ENCODE peak calls at places on chromosomes 16 and 17, in six cellular contexts. One of them, this sample, is unnamed.

GRCh38 chr17:2214047-2214717 is 89.4 kb downstream of the SMG6 start:
- DNase-seq in A172: peak; percentile 80
- DNase-seq in naive B cell: no peak
- DNase-seq in thoracic aorta: peak; percentile 52
- DNase-seq in mucosa of descending colon: peak; percentile 41
- DNase-seq in right cardiac atrium: peak; percentile 85
- DNase-seq in this sample: no peak

GRCh38 chr17:59825533-59826316 is 67.0 kb downstream of the TUBD1 start:
- DNase-seq in A172: peak; percentile 52
- DNase-seq in naive B cell: no peak
- DNase-seq in thoracic aorta: no peak
- DNase-seq in mucosa of descending colon: no peak
- DNase-seq in right cardiac atrium: no peak
- DNase-seq in this sample: no peak

GRCh38 chr17:78137392-78138203 is 7.0 kb downstream of the TMC8 start:
- DNase-seq in A172: no peak
- DNase-seq in naive B cell: peak; percentile 37
- DNase-seq in thoracic aorta: no peak
- DNase-seq in mucosa of descending colon: no peak
- DNase-seq in right cardiac atrium: no peak
- DNase-seq in this sample: peak; percentile 33

GRCh38 chr16:52963471-52963870 is 89.2 kb downstream of the CHD9NB start:
- DNase-seq in A172: no peak
- DNase-seq in naive B cell: no peak
- DNase-seq in thoracic aorta: no peak
- DNase-seq in mucosa of descending colon: no peak
- DNase-seq in right cardiac atrium: no peak
- DNase-seq in this sample: no peak

GRCh38 chr17:14840616-14841231 is 424.4 kb downstream of the PMP22 start:
- DNase-seq in A172: peak; percentile 22
- DNase-seq in naive B cell: no peak
- DNase-seq in thoracic aorta: no peak
- DNase-seq in mucosa of descending colon: no peak
- DNase-seq in right cardiac atrium: no peak
- DNase-seq in this sample: no peak

GRCh38 chr16:85853641-85854545 is 45.1 kb upstream of the IRF8 start:
- DNase-seq in A172: no peak
- DNase-seq in naive B cell: no peak
- DNase-seq in thoracic aorta: no peak
- DNase-seq in mucosa of descending colon: no peak
- DNase-seq in right cardiac atrium: no peak
- DNase-seq in this sample: no peak

GRCh38 chr17:50264263-50265113 is 9.8 kb upstream of the TMEM92 start:
- DNase-seq in A172: no peak
- DNase-seq in naive B cell: no peak
- DNase-seq in thoracic aorta: no peak
- DNase-seq in mucosa of descending colon: no peak
- DNase-seq in right cardiac atrium: no peak
- DNase-seq in this sample: no peak

GRCh38 chr17:2926019-2926650 is 129.9 kb downstream of the RAP1GAP2 start:
- DNase-seq in A172: peak; percentile 28
- DNase-seq in naive B cell: no peak
- DNase-seq in thoracic aorta: no peak
- DNase-seq in mucosa of descending colon: no peak
- DNase-seq in right cardiac atrium: no peak
- DNase-seq in this sample: no peak

GRCh38 chr16:83771306-83771942 is 36.4 kb upstream of the HSBP1 start:
- DNase-seq in A172: no peak
- DNase-seq in naive B cell: no peak
- DNase-seq in thoracic aorta: peak; percentile 7
- DNase-seq in mucosa of descending colon: no peak
- DNase-seq in right cardiac atrium: peak; percentile 87
- DNase-seq in this sample: peak; percentile 76

GRCh38 chr16:81885976-81886586 is 107.0 kb downstream of the PLCG2 start:
- DNase-seq in A172: peak; percentile 51
- DNase-seq in naive B cell: peak; percentile 27
- DNase-seq in thoracic aorta: no peak
- DNase-seq in mucosa of descending colon: peak; percentile 45
- DNase-seq in right cardiac atrium: no peak
- DNase-seq in this sample: no peak

GRCh38 chr17:59842901-59843652 is 49.7 kb downstream of the TUBD1 start:
- DNase-seq in A172: peak; percentile 93
- DNase-seq in naive B cell: no peak
- DNase-seq in thoracic aorta: no peak
- DNase-seq in mucosa of descending colon: peak; percentile 72
- DNase-seq in right cardiac atrium: no peak
- DNase-seq in this sample: peak; percentile 44

GRCh38 chr17:3665834-3666233 is 2.5 kb downstream of the TAX1BP3 start:
- DNase-seq in A172: no peak
- DNase-seq in naive B cell: no peak
- DNase-seq in thoracic aorta: no peak
- DNase-seq in mucosa of descending colon: no peak
- DNase-seq in right cardiac atrium: peak; percentile 82
- DNase-seq in this sample: no peak

GRCh38 chr17:10156579-10157488 is 41.6 kb downstream of the GAS7 start:
- DNase-seq in A172: no peak
- DNase-seq in naive B cell: peak; percentile 80
- DNase-seq in thoracic aorta: no peak
- DNase-seq in mucosa of descending colon: peak; percentile 53
- DNase-seq in right cardiac atrium: peak; percentile 60
- DNase-seq in this sample: no peak

GRCh38 chr17:72967963-72968585 is 124.4 kb downstream of the SLC39A11 start:
- DNase-seq in A172: peak; percentile 65
- DNase-seq in naive B cell: no peak
- DNase-seq in thoracic aorta: no peak
- DNase-seq in mucosa of descending colon: no peak
- DNase-seq in right cardiac atrium: no peak
- DNase-seq in this sample: no peak

GRCh38 chr16:75727221-75727620 is 931 bp upstream of the CPHXL start:
- DNase-seq in A172: no peak
- DNase-seq in naive B cell: no peak
- DNase-seq in thoracic aorta: no peak
- DNase-seq in mucosa of descending colon: peak; percentile 10
- DNase-seq in right cardiac atrium: no peak
- DNase-seq in this sample: no peak

GRCh38 chr17:81865733-81866439 is 5.3 kb downstream of the ARHGDIA start:
- DNase-seq in A172: no peak
- DNase-seq in naive B cell: no peak
- DNase-seq in thoracic aorta: no peak
- DNase-seq in mucosa of descending colon: peak; percentile 97
- DNase-seq in right cardiac atrium: peak; percentile 72
- DNase-seq in this sample: peak; percentile 98

GRCh38 chr16:80327740-80328139 is 213.1 kb upstream of the DYNLRB2 start:
- DNase-seq in A172: no peak
- DNase-seq in naive B cell: no peak
- DNase-seq in thoracic aorta: no peak
- DNase-seq in mucosa of descending colon: no peak
- DNase-seq in right cardiac atrium: no peak
- DNase-seq in this sample: no peak

GRCh38 chr16:47687694-47688093 is 226.6 kb downstream of the PHKB start:
- DNase-seq in A172: no peak
- DNase-seq in naive B cell: no peak
- DNase-seq in thoracic aorta: no peak
- DNase-seq in mucosa of descending colon: no peak
- DNase-seq in right cardiac atrium: no peak
- DNase-seq in this sample: no peak

GRCh38 chr17:82328141-82328993 is 5.2 kb downstream of the SECTM1 start:
- DNase-seq in A172: no peak
- DNase-seq in naive B cell: no peak
- DNase-seq in thoracic aorta: no peak
- DNase-seq in mucosa of descending colon: peak; percentile 88
- DNase-seq in right cardiac atrium: no peak
- DNase-seq in this sample: no peak

GRCh38 chr16:22296225-22297113 is 740 bp upstream of the POLR3E start:
- DNase-seq in A172: peak; percentile 18
- DNase-seq in naive B cell: no peak
- DNase-seq in thoracic aorta: no peak
- DNase-seq in mucosa of descending colon: peak; percentile 14
- DNase-seq in right cardiac atrium: no peak
- DNase-seq in this sample: peak; percentile 40

GRCh38 chr17:82228842-82229685 is at the start of gene SLC16A3:
- DNase-seq in A172: no peak
- DNase-seq in naive B cell: peak; percentile 79
- DNase-seq in thoracic aorta: no peak
- DNase-seq in mucosa of descending colon: peak; percentile 73
- DNase-seq in right cardiac atrium: peak; percentile 87
- DNase-seq in this sample: no peak

GRCh38 chr16:63005356-63005755 is 969.1 kb upstream of the CDH8 start:
- DNase-seq in A172: no peak
- DNase-seq in naive B cell: no peak
- DNase-seq in thoracic aorta: no peak
- DNase-seq in mucosa of descending colon: no peak
- DNase-seq in right cardiac atrium: no peak
- DNase-seq in this sample: no peak

GRCh38 chr17:38613981-38614779 is 8.4 kb upstream of the SRCIN1 start:
- DNase-seq in A172: no peak
- DNase-seq in naive B cell: no peak
- DNase-seq in thoracic aorta: no peak
- DNase-seq in mucosa of descending colon: peak; percentile 39
- DNase-seq in right cardiac atrium: no peak
- DNase-seq in this sample: no peak

GRCh38 chr16:68665501-68665900 is 20.4 kb downstream of the CDH3 start:
- DNase-seq in A172: peak; percentile 21
- DNase-seq in naive B cell: no peak
- DNase-seq in thoracic aorta: no peak
- DNase-seq in mucosa of descending colon: no peak
- DNase-seq in right cardiac atrium: no peak
- DNase-seq in this sample: no peak

GRCh38 chr16:67939507-67940435 is 3.1 kb upstream of the PSMB10 start:
- DNase-seq in A172: no peak
- DNase-seq in naive B cell: no peak
- DNase-seq in thoracic aorta: no peak
- DNase-seq in mucosa of descending colon: peak; percentile 80
- DNase-seq in right cardiac atrium: peak; percentile 80
- DNase-seq in this sample: peak; percentile 56

GRCh38 chr17:79027925-79028491 is 4.0 kb downstream of the C1QTNF1 start:
- DNase-seq in A172: peak; percentile 81
- DNase-seq in naive B cell: no peak
- DNase-seq in thoracic aorta: no peak
- DNase-seq in mucosa of descending colon: no peak
- DNase-seq in right cardiac atrium: peak; percentile 86
- DNase-seq in this sample: no peak

GRCh38 chr16:27698746-27699145 is 148.8 kb downstream of the KATNIP start:
- DNase-seq in A172: no peak
- DNase-seq in naive B cell: no peak
- DNase-seq in thoracic aorta: no peak
- DNase-seq in mucosa of descending colon: no peak
- DNase-seq in right cardiac atrium: no peak
- DNase-seq in this sample: no peak

GRCh38 chr17:68707032-68707431 is 105.9 kb upstream of the FAM20A start:
- DNase-seq in A172: no peak
- DNase-seq in naive B cell: no peak
- DNase-seq in thoracic aorta: no peak
- DNase-seq in mucosa of descending colon: no peak
- DNase-seq in right cardiac atrium: no peak
- DNase-seq in this sample: no peak

GRCh38 chr17:57622886-57623433 is 122.1 kb downstream of the CCDC182 start:
- DNase-seq in A172: peak; percentile 70
- DNase-seq in naive B cell: peak; percentile 69
- DNase-seq in thoracic aorta: no peak
- DNase-seq in mucosa of descending colon: no peak
- DNase-seq in right cardiac atrium: no peak
- DNase-seq in this sample: no peak

GRCh38 chr17:79135628-79136405 is 61.2 kb downstream of the ENGASE start:
- DNase-seq in A172: no peak
- DNase-seq in naive B cell: no peak
- DNase-seq in thoracic aorta: no peak
- DNase-seq in mucosa of descending colon: no peak
- DNase-seq in right cardiac atrium: no peak
- DNase-seq in this sample: no peak

GRCh38 chr17:64269687-64270649 is 6.9 kb upstream of the TEX2 start:
- DNase-seq in A172: no peak
- DNase-seq in naive B cell: no peak
- DNase-seq in thoracic aorta: no peak
- DNase-seq in mucosa of descending colon: no peak
- DNase-seq in right cardiac atrium: no peak
- DNase-seq in this sample: no peak

GRCh38 chr16:5215911-5216310 is 118.3 kb upstream of the EEF2KMT start:
- DNase-seq in A172: no peak
- DNase-seq in naive B cell: no peak
- DNase-seq in thoracic aorta: no peak
- DNase-seq in mucosa of descending colon: peak; percentile 31
- DNase-seq in right cardiac atrium: no peak
- DNase-seq in this sample: no peak

GRCh38 chr17:7587420-7587786 is 2.5 kb downstream of the SOX15 start:
- DNase-seq in A172: peak; percentile 93
- DNase-seq in naive B cell: no peak
- DNase-seq in thoracic aorta: no peak
- DNase-seq in mucosa of descending colon: no peak
- DNase-seq in right cardiac atrium: no peak
- DNase-seq in this sample: no peak

GRCh38 chr17:334974-335481 is 17.6 kb downstream of the RPH3AL start:
- DNase-seq in A172: no peak
- DNase-seq in naive B cell: no peak
- DNase-seq in thoracic aorta: no peak
- DNase-seq in mucosa of descending colon: no peak
- DNase-seq in right cardiac atrium: no peak
- DNase-seq in this sample: no peak

GRCh38 chr17:60161598-60162330 is 12.0 kb downstream of the CA4 start:
- DNase-seq in A172: no peak
- DNase-seq in naive B cell: no peak
- DNase-seq in thoracic aorta: no peak
- DNase-seq in mucosa of descending colon: no peak
- DNase-seq in right cardiac atrium: no peak
- DNase-seq in this sample: no peak

GRCh38 chr17:8692916-8693315 is 51.7 kb downstream of the CCDC42 start:
- DNase-seq in A172: no peak
- DNase-seq in naive B cell: no peak
- DNase-seq in thoracic aorta: no peak
- DNase-seq in mucosa of descending colon: no peak
- DNase-seq in right cardiac atrium: no peak
- DNase-seq in this sample: no peak